ENCODE peak calls at places on chromosomes 7 and 10, in seven cellular contexts. One of them, this sample, is unnamed.

GRCh38 chr7:106257752-106258151 is 27.0 kb downstream of the NAMPT start:
- DNase-seq in AG10803: no peak
- DNase-seq in suprapubic skin: no peak
- DNase-seq in endothelial cell: no peak
- DNase-seq in lower lobe of right lung: no peak
- DNase-seq in cardiac fibroblast: no peak
- DNase-seq in HFF-Myc: no peak
- DNase-seq in this sample: no peak

GRCh38 chr10:51188013-51188412 is 113.7 kb downstream of the PRKG1 start:
- DNase-seq in AG10803: no peak
- DNase-seq in suprapubic skin: no peak
- DNase-seq in endothelial cell: no peak
- DNase-seq in lower lobe of right lung: no peak
- DNase-seq in cardiac fibroblast: no peak
- DNase-seq in HFF-Myc: no peak
- DNase-seq in this sample: no peak

GRCh38 chr7:142385528-142386340 is 127.9 kb upstream of the PRSS58 start:
- DNase-seq in AG10803: peak
- DNase-seq in suprapubic skin: no peak
- DNase-seq in endothelial cell: peak
- DNase-seq in lower lobe of right lung: no peak
- DNase-seq in cardiac fibroblast: peak
- DNase-seq in HFF-Myc: peak
- DNase-seq in this sample: peak

GRCh38 chr10:131978366-131978765 is 3.4 kb downstream of the BNIP3 start:
- DNase-seq in AG10803: no peak
- DNase-seq in suprapubic skin: no peak
- DNase-seq in endothelial cell: no peak
- DNase-seq in lower lobe of right lung: no peak
- DNase-seq in cardiac fibroblast: no peak
- DNase-seq in HFF-Myc: no peak
- DNase-seq in this sample: no peak

GRCh38 chr7:117600912-117601311 is 121.1 kb downstream of the CFTR start:
- DNase-seq in AG10803: no peak
- DNase-seq in suprapubic skin: no peak
- DNase-seq in endothelial cell: no peak
- DNase-seq in lower lobe of right lung: no peak
- DNase-seq in cardiac fibroblast: peak
- DNase-seq in HFF-Myc: no peak
- DNase-seq in this sample: no peak

GRCh38 chr7:69349291-69349690 is 249.0 kb upstream of the AUTS2 start:
- DNase-seq in AG10803: no peak
- DNase-seq in suprapubic skin: no peak
- DNase-seq in endothelial cell: no peak
- DNase-seq in lower lobe of right lung: no peak
- DNase-seq in cardiac fibroblast: no peak
- DNase-seq in HFF-Myc: no peak
- DNase-seq in this sample: no peak

GRCh38 chr10:62778125-62778524 is 26.4 kb upstream of the ADO start:
- DNase-seq in AG10803: no peak
- DNase-seq in suprapubic skin: no peak
- DNase-seq in endothelial cell: no peak
- DNase-seq in lower lobe of right lung: no peak
- DNase-seq in cardiac fibroblast: no peak
- DNase-seq in HFF-Myc: no peak
- DNase-seq in this sample: no peak

GRCh38 chr7:84611391-84611790 is 416.8 kb upstream of the SEMA3A start:
- DNase-seq in AG10803: no peak
- DNase-seq in suprapubic skin: no peak
- DNase-seq in endothelial cell: no peak
- DNase-seq in lower lobe of right lung: no peak
- DNase-seq in cardiac fibroblast: no peak
- DNase-seq in HFF-Myc: no peak
- DNase-seq in this sample: no peak

GRCh38 chr7:103142494-103142893 is 6.4 kb downstream of the NAPEPLD start:
- DNase-seq in AG10803: no peak
- DNase-seq in suprapubic skin: no peak
- DNase-seq in endothelial cell: no peak
- DNase-seq in lower lobe of right lung: no peak
- DNase-seq in cardiac fibroblast: no peak
- DNase-seq in HFF-Myc: no peak
- DNase-seq in this sample: no peak

GRCh38 chr7:16599860-16600259 is 45.7 kb downstream of the ANKMY2 start:
- DNase-seq in AG10803: no peak
- DNase-seq in suprapubic skin: no peak
- DNase-seq in endothelial cell: no peak
- DNase-seq in lower lobe of right lung: no peak
- DNase-seq in cardiac fibroblast: no peak
- DNase-seq in HFF-Myc: no peak
- DNase-seq in this sample: no peak

GRCh38 chr7:16609842-16610450 is 35.6 kb downstream of the ANKMY2 start:
- DNase-seq in AG10803: peak
- DNase-seq in suprapubic skin: no peak
- DNase-seq in endothelial cell: no peak
- DNase-seq in lower lobe of right lung: no peak
- DNase-seq in cardiac fibroblast: no peak
- DNase-seq in HFF-Myc: no peak
- DNase-seq in this sample: no peak

GRCh38 chr7:16606704-16607103 is 38.9 kb downstream of the ANKMY2 start:
- DNase-seq in AG10803: no peak
- DNase-seq in suprapubic skin: no peak
- DNase-seq in endothelial cell: no peak
- DNase-seq in lower lobe of right lung: no peak
- DNase-seq in cardiac fibroblast: no peak
- DNase-seq in HFF-Myc: no peak
- DNase-seq in this sample: no peak

GRCh38 chr7:16603633-16604032 is 41.9 kb downstream of the ANKMY2 start:
- DNase-seq in AG10803: no peak
- DNase-seq in suprapubic skin: no peak
- DNase-seq in endothelial cell: no peak
- DNase-seq in lower lobe of right lung: no peak
- DNase-seq in cardiac fibroblast: no peak
- DNase-seq in HFF-Myc: no peak
- DNase-seq in this sample: no peak

DNA sequence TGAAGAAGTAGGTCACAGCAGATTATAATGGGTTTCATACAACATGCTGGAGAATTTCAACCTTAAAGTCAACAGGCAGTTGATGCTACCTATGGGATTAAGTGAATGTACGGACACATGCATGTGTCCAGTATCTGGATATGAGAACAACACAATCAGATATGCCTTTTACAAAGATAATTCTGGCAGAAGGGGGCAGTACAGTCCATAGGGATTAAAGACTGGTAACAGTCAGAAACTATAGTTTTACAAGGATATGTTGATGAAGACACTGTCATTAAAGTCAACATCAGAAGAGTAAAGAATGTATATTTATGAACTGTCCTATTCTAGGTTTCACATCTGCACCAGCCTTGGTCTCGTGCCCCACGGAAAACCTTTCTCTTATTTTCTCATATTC is 41.5 kb downstream of the ANKMY2 start:
- DNase-seq in AG10803: peak
- DNase-seq in suprapubic skin: no peak
- DNase-seq in endothelial cell: no peak
- DNase-seq in lower lobe of right lung: no peak
- DNase-seq in cardiac fibroblast: peak
- DNase-seq in HFF-Myc: no peak
- DNase-seq in this sample: no peak
- TF ChIP-seq CTCF in AG10803: peak
- TF ChIP-seq CTCF in suprapubic skin: no peak
- TF ChIP-seq CTCF in endothelial cell: no peak
- TF ChIP-seq CTCF in lower lobe of right lung: peak
- TF ChIP-seq CTCF in cardiac fibroblast: peak
- TF ChIP-seq CTCF in HFF-Myc: no peak
- TF ChIP-seq CTCF in this sample: no peak

DNA sequence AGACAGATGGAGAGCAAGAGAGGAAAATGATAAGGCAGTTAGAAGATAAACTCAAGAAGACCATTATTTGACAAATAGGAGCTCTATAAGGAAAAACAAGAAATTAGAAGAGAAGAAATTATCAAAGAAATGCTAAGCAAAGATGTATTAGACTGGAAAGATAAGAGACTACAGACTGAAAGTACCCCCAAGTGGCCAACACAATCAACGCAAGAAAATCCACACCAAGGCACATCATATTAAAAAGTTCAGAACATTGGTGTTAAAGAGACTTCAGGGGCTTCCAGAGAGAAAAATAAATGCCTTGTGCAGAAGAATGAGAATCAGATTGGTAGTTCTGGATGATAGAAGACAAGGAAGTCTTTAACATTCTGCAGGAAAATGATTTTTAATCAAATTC is 46.0 kb downstream of the SH2D4B start:
- DNase-seq in AG10803: no peak
- DNase-seq in suprapubic skin: no peak
- DNase-seq in endothelial cell: no peak
- DNase-seq in lower lobe of right lung: no peak
- DNase-seq in cardiac fibroblast: no peak
- DNase-seq in HFF-Myc: no peak
- DNase-seq in this sample: no peak
- TF ChIP-seq CTCF in AG10803: no peak
- TF ChIP-seq CTCF in suprapubic skin: no peak
- TF ChIP-seq CTCF in endothelial cell: no peak
- TF ChIP-seq CTCF in lower lobe of right lung: peak
- TF ChIP-seq CTCF in cardiac fibroblast: no peak
- TF ChIP-seq CTCF in HFF-Myc: no peak
- TF ChIP-seq CTCF in this sample: no peak

GRCh38 chr7:36039671-36040070 is 113.4 kb upstream of the EEPD1 start:
- DNase-seq in AG10803: no peak
- DNase-seq in suprapubic skin: no peak
- DNase-seq in endothelial cell: no peak
- DNase-seq in lower lobe of right lung: no peak
- DNase-seq in cardiac fibroblast: no peak
- DNase-seq in HFF-Myc: no peak
- DNase-seq in this sample: no peak
- TF ChIP-seq CTCF in AG10803: no peak
- TF ChIP-seq CTCF in suprapubic skin: no peak
- TF ChIP-seq CTCF in endothelial cell: no peak
- TF ChIP-seq CTCF in lower lobe of right lung: no peak
- TF ChIP-seq CTCF in cardiac fibroblast: no peak
- TF ChIP-seq CTCF in HFF-Myc: no peak
- TF ChIP-seq CTCF in this sample: no peak

DNA sequence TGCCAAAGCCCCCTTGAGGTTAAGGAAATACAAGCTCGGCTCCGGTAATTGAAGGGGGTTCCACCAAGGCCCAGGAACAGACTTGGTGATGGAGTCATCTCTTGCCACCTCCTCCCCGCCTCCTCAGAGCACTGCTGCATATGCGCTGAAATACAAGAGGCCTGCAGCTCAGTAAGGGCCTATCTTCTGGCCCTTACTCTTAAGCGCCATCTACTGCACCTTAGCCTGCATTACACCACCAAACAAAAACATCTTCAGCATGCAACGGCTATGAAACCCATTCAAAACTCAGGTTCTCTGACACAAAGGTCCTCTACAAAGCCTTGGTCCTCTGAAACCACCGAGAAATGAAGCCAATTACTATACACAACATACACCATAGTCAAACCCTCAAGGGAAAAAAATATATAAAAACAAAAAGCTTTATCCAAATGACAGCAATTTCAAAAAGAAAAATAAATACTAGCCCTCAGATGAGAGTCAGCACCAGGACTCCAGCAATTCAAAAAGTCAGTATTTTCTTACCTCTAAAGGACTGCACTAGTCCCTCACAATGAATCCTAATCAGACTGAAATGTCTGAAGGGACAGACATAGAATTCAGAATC is 176.8 kb upstream of the TBX20 start:
- DNase-seq in AG10803: no peak
- DNase-seq in suprapubic skin: no peak
- DNase-seq in endothelial cell: no peak
- DNase-seq in lower lobe of right lung: no peak
- DNase-seq in cardiac fibroblast: no peak
- DNase-seq in HFF-Myc: no peak
- DNase-seq in this sample: no peak
- TF ChIP-seq CTCF in AG10803: peak
- TF ChIP-seq CTCF in suprapubic skin: no peak
- TF ChIP-seq CTCF in endothelial cell: peak
- TF ChIP-seq CTCF in lower lobe of right lung: no peak
- TF ChIP-seq CTCF in cardiac fibroblast: peak
- TF ChIP-seq CTCF in HFF-Myc: peak
- TF ChIP-seq CTCF in this sample: no peak

DNA sequence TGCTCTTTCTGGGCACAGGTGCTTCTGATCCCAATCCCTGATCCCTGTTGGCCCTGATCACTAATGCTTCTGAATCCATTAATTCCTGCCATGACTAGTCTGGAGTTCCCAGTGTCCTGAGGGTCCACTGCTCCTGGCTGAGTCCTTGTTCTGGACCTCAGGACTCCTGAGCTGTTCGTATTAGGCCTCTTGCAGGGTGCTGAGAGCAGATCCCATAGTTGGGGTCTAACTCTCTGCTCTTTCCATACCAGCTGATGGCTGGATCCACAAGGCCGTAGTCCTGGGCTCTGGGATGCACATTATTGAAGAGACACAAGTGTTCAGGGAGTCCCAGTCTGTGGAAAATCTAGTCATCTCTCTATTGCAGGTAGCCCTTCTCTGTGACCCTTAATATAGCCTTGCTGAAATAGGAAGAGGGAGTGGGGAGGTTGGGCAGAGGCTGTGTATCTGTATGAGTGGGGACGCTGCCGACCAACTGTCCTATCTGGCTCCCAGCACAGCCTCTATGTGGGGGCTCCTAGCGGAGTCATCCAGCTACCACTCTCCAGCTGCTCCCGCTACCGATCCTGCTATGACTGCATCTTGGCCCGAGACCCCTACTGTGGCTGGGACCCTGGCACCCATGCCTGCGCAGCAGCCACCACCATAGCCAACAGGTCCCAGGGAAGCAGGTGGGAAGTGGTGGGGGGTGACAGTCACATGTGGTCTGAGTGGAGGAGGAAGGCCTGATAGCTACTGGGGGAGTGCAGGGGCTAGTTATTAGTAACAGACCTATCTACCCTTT is 6.8 kb downstream of the MRPL43 start:
- DNase-seq in AG10803: no peak
- DNase-seq in suprapubic skin: peak
- DNase-seq in endothelial cell: no peak
- DNase-seq in lower lobe of right lung: no peak
- DNase-seq in cardiac fibroblast: no peak
- DNase-seq in HFF-Myc: no peak
- DNase-seq in this sample: no peak
- TF ChIP-seq CTCF in AG10803: no peak
- TF ChIP-seq CTCF in suprapubic skin: no peak
- TF ChIP-seq CTCF in endothelial cell: no peak
- TF ChIP-seq CTCF in lower lobe of right lung: no peak
- TF ChIP-seq CTCF in cardiac fibroblast: no peak
- TF ChIP-seq CTCF in HFF-Myc: no peak
- TF ChIP-seq CTCF in this sample: no peak